ENCODE peak calls at places on chromosomes 16 and 17, in four cellular contexts. M is A549, F is K562, W is GM12878. O is an unnamed sample.

GRCh38 chr16:85624646-85625045 is 11.5 kb downstream of the GSE1 start:
- DNase-seq in W (no peak), M (no peak), F (no peak), O (no peak)

GRCh38 chr16:49455181-49455990 is 81.8 kb downstream of the C16orf78 start:
- DNase-seq in M (no peak), F (no peak), W (no peak), O (no peak)

GRCh38 chr17:42111901-42112551 is 488 bp downstream of the DHX58 start:
- DNase-seq in F (no peak), M (no peak), W (no peak), O (peak; percentile 17)

GRCh38 chr17:37392024-37392590 is 14.5 kb downstream of the ACACA start:
- DNase-seq in F (no peak), M (no peak), W (no peak), O (peak; percentile 90)

GRCh38 chr17:74149597-74150427 is 53.7 kb upstream of the RPL38 start:
- DNase-seq in F (no peak), W (no peak), M (no peak), O (no peak)

GRCh38 chr16:46727630-46728029 is 20.5 kb downstream of the MYLK3 start:
- DNase-seq in W (no peak), F (no peak), M (no peak), O (no peak)

GRCh38 chr16:77840093-77840492 is 51.7 kb downstream of the VAT1L start:
- DNase-seq in W (no peak), M (no peak), F (no peak), O (no peak)

GRCh38 chr16:86307518-86307903 is 202.8 kb upstream of the FOXF1 start:
- DNase-seq in M (no peak), W (no peak), F (no peak), O (peak; percentile 83)

GRCh38 chr17:72592242-72592966 is 471.6 kb downstream of the SOX9 start:
- DNase-seq in W (no peak), M (peak; percentile 97), F (peak; percentile 39), O (peak; percentile 84)

GRCh38 chr17:50916708-50917417 is 50.7 kb upstream of the TOB1 start:
- DNase-seq in W (no peak), M (no peak), F (no peak), O (no peak)

GRCh38 chr17:81039854-81040758 is 5.2 kb downstream of the BAIAP2 start:
- DNase-seq in M (no peak), W (no peak), F (peak; percentile 59), O (peak; percentile 67)

GRCh38 chr16:84194018-84194417 is 3.1 kb downstream of the ADAD2 start:
- DNase-seq in F (no peak), M (no peak), W (no peak), O (no peak)

GRCh38 chr17:81033535-81034167 is 1.3 kb upstream of the BAIAP2 start:
- DNase-seq in F (no peak), W (no peak), M (no peak), O (no peak)

GRCh38 chr17:40284085-40284713 is 3.5 kb upstream of the CDC6 start:
- DNase-seq in F (no peak), M (peak; percentile 25), W (no peak), O (peak; percentile 83)

GRCh38 chr17:78929908-78930775 is 5.0 kb upstream of the TIMP2 start:
- DNase-seq in W (no peak), F (no peak), M (no peak), O (no peak)

GRCh38 chr17:80382446-80382845 is 32.5 kb upstream of the ENDOV start:
- DNase-seq in W (no peak), M (no peak), F (no peak), O (no peak)

GRCh38 chr17:40945414-40945813 is 8.0 kb upstream of the KRT23 start:
- DNase-seq in M (no peak), W (no peak), F (no peak), O (no peak)

GRCh38 chr17:6755731-6756184 is at the start of gene XAF1:
- DNase-seq in W (peak; percentile 40), F (no peak), M (no peak), O (peak; percentile 33)

GRCh38 chr17:4708436-4708835 is 2.0 kb upstream of the ARRB2 start:
- DNase-seq in W (no peak), F (peak; percentile 38), M (no peak), O (no peak)

GRCh38 chr17:50565559-50566350 is 5.2 kb downstream of the CACNA1G start:
- DNase-seq in W (no peak), M (peak; percentile 63), F (no peak), O (peak; percentile 4)

GRCh38 chr17:29115435-29115834 is 64.8 kb downstream of the MYO18A start:
- DNase-seq in W (no peak), M (no peak), F (no peak), O (no peak)

GRCh38 chr17:29114141-29114540 is 66.1 kb downstream of the MYO18A start:
- DNase-seq in W (no peak), F (no peak), M (no peak), O (no peak)

GRCh38 chr17:29117440-29117753 is 62.8 kb downstream of the MYO18A start:
- DNase-seq in M (no peak), F (no peak), W (no peak), O (no peak)

GRCh38 chr17:29116652-29117439 is 63.4 kb downstream of the MYO18A start:
- DNase-seq in F (peak; percentile 82), M (peak; percentile 76), W (peak; percentile 5), O (peak; percentile 47)

GRCh38 chr17:29115906-29116651 is 64.1 kb downstream of the MYO18A start:
- DNase-seq in F (peak; percentile 50), M (peak; percentile 87), W (no peak), O (peak; percentile 55)
- TF ChIP-seq SMC3 in F (peak; percentile 8), M (peak; percentile 17), W (no peak), O (peak; percentile 30)

GRCh38 chr16:56616608-56617211 is 8.3 kb downstream of the MT2A start:
- DNase-seq in M (no peak), W (no peak), F (no peak), O (no peak)

GRCh38 chr16:56615353-56615752 is 7.0 kb downstream of the MT2A start:
- DNase-seq in M (no peak), W (no peak), F (no peak), O (peak; percentile 48)

GRCh38 chr16:56614549-56614991 is 6.2 kb downstream of the MT2A start:
- DNase-seq in W (no peak), F (no peak), M (no peak), O (peak; percentile 86)

GRCh38 chr16:56618138-56618537 is 7.4 kb upstream of the MT1E start:
- DNase-seq in W (no peak), F (no peak), M (no peak), O (no peak)

DNA sequence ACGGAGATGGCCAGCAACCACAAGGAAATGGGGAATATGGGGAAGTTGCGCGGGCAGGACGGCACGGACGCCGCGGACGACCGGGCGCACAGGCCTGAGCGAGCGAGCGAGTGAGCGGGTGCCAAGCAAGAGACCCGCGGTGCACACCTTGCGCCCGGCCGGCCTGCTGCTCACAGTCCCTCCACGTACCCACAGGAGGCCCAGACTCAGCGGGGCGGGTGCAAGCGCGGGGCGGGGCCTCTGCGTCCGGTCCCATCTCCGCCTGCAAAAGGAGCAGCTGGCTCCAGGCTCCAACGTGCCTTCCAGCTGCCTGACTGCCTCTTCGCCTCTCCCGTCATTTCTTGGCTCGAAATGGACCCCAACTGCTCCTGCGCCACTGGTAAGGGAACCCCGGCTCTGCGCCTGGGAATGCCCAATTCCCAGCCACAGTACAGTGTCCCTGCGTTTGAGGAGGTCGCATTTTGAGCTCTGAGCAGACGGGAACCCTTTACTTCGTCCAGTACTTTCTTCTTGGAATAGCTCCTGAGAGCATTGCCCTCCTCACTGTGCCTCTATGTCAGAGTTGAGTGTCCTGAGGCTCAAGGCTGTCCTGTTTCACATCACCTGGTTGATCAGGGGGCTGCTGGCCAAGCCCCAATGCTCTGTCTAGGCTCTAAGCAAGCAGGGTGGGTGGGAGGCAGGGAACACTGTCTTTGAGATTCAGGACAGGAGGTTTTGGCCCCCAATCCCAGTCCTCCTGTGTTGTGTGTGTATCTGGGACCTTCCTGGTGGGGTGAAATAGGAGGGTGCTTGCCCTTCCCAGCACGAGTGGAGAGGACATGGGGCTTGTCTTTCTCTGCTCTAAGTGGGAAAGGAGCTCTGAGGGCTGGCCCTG is 8.1 kb upstream of the MT1E start:
- DNase-seq in F (no peak), W (no peak), M (no peak), O (peak; percentile 57)
- TF ChIP-seq CEBPB in F (no peak), W (no peak), M (no peak), O (no peak)

GRCh38 chr16:23296994-23297393 is 5.1 kb upstream of the SCNN1B start:
- DNase-seq in W (no peak), F (peak; percentile 44), M (peak; percentile 43), O (no peak)
- TF ChIP-seq CTCF in W (peak; percentile 48), F (peak; percentile 44), M (no peak), O (no peak)

GRCh38 chr17:63029520-63029919 is 63.5 kb downstream of the TANC2 start:
- DNase-seq in M (no peak), W (no peak), F (no peak), O (peak; percentile 72)
- TF ChIP-seq SMC3 in M (no peak), W (no peak), F (no peak), O (no peak)

DNA sequence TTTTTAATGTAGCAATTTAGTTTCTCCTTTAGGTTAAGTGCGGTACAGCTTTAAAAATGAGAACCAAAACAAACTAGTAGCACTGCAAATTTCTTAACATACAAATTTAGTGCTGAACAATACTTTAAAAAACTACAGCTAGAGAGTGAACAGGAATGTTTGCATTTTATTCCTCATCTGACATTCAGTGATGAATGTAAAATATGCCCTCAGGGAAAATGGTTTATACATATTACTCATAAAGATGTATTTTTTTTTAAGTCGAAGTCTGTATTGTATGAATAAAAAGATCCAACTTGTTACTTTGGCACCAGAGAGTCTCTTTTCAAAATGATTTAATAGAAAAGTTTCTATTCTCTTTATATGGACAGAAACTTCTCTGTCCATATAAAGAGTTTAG is 96.8 kb downstream of the BRIP1 start:
- DNase-seq in W (no peak), F (no peak), M (no peak), O (peak; percentile 39)
- TF ChIP-seq CEBPB in W (no peak), F (no peak), M (no peak), O (no peak)